ENCODE peak calls at places on chromosome 1, in eight cellular contexts. K is stimulated activated CD8-positive, alpha-beta memory T cell treated with anti-CD3 and anti-CD28 coated beads, Interleukin-4, amount 100 ng/mL, for 24 hours; U is RKO; S is NCI-H2081; V is WTC11; W is CD8-positive, alpha-beta T cell; J is cardiac fibroblast; X is naive thymus-derived CD8-positive, alpha-beta T cell. P is an unnamed sample.

GRCh38 chr1:223780926-223781325 is 64.8 kb downstream of the TP53BP2 start:
- DNase-seq in W (no peak), V (no peak), S (no peak), X (no peak), K (no peak), U (no peak), J (no peak), P (no peak)

GRCh38 chr1:194045416-194045815 is 859.0 kb upstream of the B3GALT2 start:
- DNase-seq in V (no peak), X (no peak), K (no peak), J (peak), S (no peak), W (no peak), U (no peak), P (no peak)

GRCh38 chr1:179164494-179164893 is 65.0 kb downstream of the ABL2 start:
- DNase-seq in U (no peak), V (no peak), J (peak), X (no peak), W (no peak), K (no peak), S (no peak), P (peak)

GRCh38 chr1:25836695-25837094 is 16.9 kb downstream of the MTFR1L start:
- DNase-seq in U (no peak), V (no peak), S (no peak), J (no peak), W (no peak), X (no peak), K (no peak), P (no peak)

GRCh38 chr1:229273507-229274232 is 2.8 kb downstream of the RAB4A start:
- DNase-seq in J (peak), W (no peak), U (no peak), K (no peak), S (no peak), V (no peak), X (no peak), P (no peak)

GRCh38 chr1:72178266-72178665 is 104.1 kb downstream of the NEGR1 start:
- DNase-seq in S (no peak), X (no peak), W (no peak), V (no peak), U (peak), K (no peak), J (no peak), P (no peak)

GRCh38 chr1:119554188-119554587 is 47.2 kb downstream of the HSD3B1 start:
- DNase-seq in S (peak), W (no peak), K (no peak), X (no peak), U (no peak), J (peak), V (no peak), P (no peak)

GRCh38 chr1:198771562-198772153 is 132.8 kb downstream of the PTPRC start:
- DNase-seq in K (no peak), X (peak), W (no peak), S (peak), U (peak), J (peak), V (no peak), P (peak)

GRCh38 chr1:24683713-24684162 is 40.6 kb downstream of the SRRM1 start:
- DNase-seq in V (no peak), S (no peak), U (peak), J (peak), X (no peak), W (no peak), K (no peak), P (peak)

GRCh38 chr1:201593200-201593828 is 54.4 kb downstream of the NAV1 start:
- DNase-seq in J (peak), V (no peak), K (no peak), X (no peak), W (no peak), S (peak), U (no peak), P (no peak)

GRCh38 chr1:147847831-147848230 is 54.8 kb upstream of the GJA8 start:
- DNase-seq in J (no peak), X (no peak), K (no peak), S (no peak), U (no peak), V (no peak), W (no peak), P (no peak)

GRCh38 chr1:1022322-1023090 is 2.6 kb downstream of the AGRN start:
- DNase-seq in J (no peak), W (no peak), S (no peak), X (no peak), U (no peak), V (no peak), K (no peak), P (no peak)

GRCh38 chr1:180586671-180587155 is 27.9 kb downstream of the OVAAL start:
- DNase-seq in U (peak), X (no peak), V (no peak), W (no peak), S (peak), J (peak), K (no peak), P (no peak)

GRCh38 chr1:20485527-20486456 is at the start of gene CAMK2N1:
- DNase-seq in S (peak), U (peak), J (peak), X (peak), V (peak), K (no peak), W (peak), P (no peak)

P was measured in SW 1271.